ENCODE peak calls at places on chromosomes 12 and 14, in six cellular contexts. I, A, T, W, U and S are unnamed samples.

GRCh38 chr12:5220835-5221234 is 177.2 kb downstream of the KCNA5 start:
- DNase-seq in I (no peak), A (no peak), T (no peak), W (no peak), U (no peak), S (no peak)

GRCh38 chr12:95590775-95591174 is 39.5 kb upstream of the USP44 start:
- DNase-seq in I (no peak), A (no peak), T (no peak), W (no peak), U (no peak), S (no peak)

GRCh38 chr12:124159655-124160054 is 135.2 kb upstream of the RFLNA start:
- DNase-seq in I (no peak), A (no peak), T (peak; percentile 42), W (no peak), U (no peak), S (no peak)

GRCh38 chr14:29016050-29016900 is 249.7 kb downstream of the FOXG1 start:
- DNase-seq in I (no peak), A (no peak), T (peak; percentile 64), W (no peak), U (no peak), S (peak; percentile 18)

GRCh38 chr14:80940146-80940545 is 1.4 kb downstream of the CEP128 start:
- DNase-seq in I (no peak), A (no peak), T (no peak), W (no peak), U (no peak), S (no peak)

GRCh38 chr14:88004637-88005036 is 298 bp upstream of the GPR65 start:
- DNase-seq in I (no peak), A (no peak), T (no peak), W (no peak), U (no peak), S (no peak)

GRCh38 chr14:90419200-90419599 is 22.4 kb downstream of the CALM1 start:
- DNase-seq in I (peak; percentile 92), A (peak; percentile 67), T (peak; percentile 83), W (peak; percentile 82), U (no peak), S (peak; percentile 89)

GRCh38 chr12:52787324-52787996 is 8.5 kb downstream of the KRT3 start:
- DNase-seq in I (no peak), A (no peak), T (no peak), W (no peak), U (no peak), S (no peak)

GRCh38 chr14:76699209-76699608 is 62.1 kb upstream of the VASH1 start:
- DNase-seq in I (no peak), A (no peak), T (no peak), W (no peak), U (no peak), S (no peak)

GRCh38 chr12:71900091-71900490 is 38.6 kb upstream of the TPH2 start:
- DNase-seq in I (no peak), A (no peak), T (peak; percentile 3), W (no peak), U (no peak), S (no peak)

GRCh38 chr14:71206766-71207371 is 299.6 kb downstream of the PCNX1 start:
- DNase-seq in I (peak; percentile 17), A (peak; percentile 55), T (no peak), W (no peak), U (no peak), S (peak; percentile 81)

GRCh38 chr12:24864796-24865125 is 84.1 kb downstream of the BCAT1 start:
- DNase-seq in I (no peak), A (no peak), T (peak; percentile 89), W (no peak), U (no peak), S (no peak)

GRCh38 chr14:100076630-100077029 is 11.4 kb downstream of the EVL start:
- DNase-seq in I (peak; percentile 41), A (peak; percentile 35), T (no peak), W (peak; percentile 79), U (no peak), S (peak; percentile 32)

GRCh38 chr14:94995551-94995950 is 161.8 kb downstream of the DICER1 start:
- DNase-seq in I (no peak), A (no peak), T (no peak), W (no peak), U (no peak), S (no peak)

GRCh38 chr14:64891839-64892375 is 12.2 kb upstream of the SPTB start:
- DNase-seq in I (no peak), A (no peak), T (peak; percentile 66), W (no peak), U (no peak), S (peak; percentile 35)

GRCh38 chr12:26271889-26272492 is 76.6 kb downstream of the SSPN start:
- DNase-seq in I (peak; percentile 89), A (peak; percentile 82), T (peak; percentile 39), W (peak; percentile 76), U (no peak), S (peak; percentile 47)

GRCh38 chr12:57724936-57725740 is 13.4 kb downstream of the AGAP2 start:
- DNase-seq in I (no peak), A (no peak), T (peak; percentile 76), W (no peak), U (no peak), S (no peak)

GRCh38 chr14:102510616-102511520 is 1.3 kb upstream of the ANKRD9 start:
- DNase-seq in I (no peak), A (peak; percentile 55), T (peak; percentile 89), W (no peak), U (no peak), S (no peak)

GRCh38 chr12:107429006-107429698 is 256.4 kb upstream of the PWP1 start:
- DNase-seq in I (no peak), A (no peak), T (no peak), W (no peak), U (no peak), S (no peak)

GRCh38 chr14:103910262-103910935 is 17.9 kb upstream of the TDRD9 start:
- DNase-seq in I (peak; percentile 75), A (peak; percentile 78), T (peak; percentile 91), W (peak; percentile 81), U (peak; percentile 56), S (peak; percentile 94)

GRCh38 chr12:48758737-48759136 is 30.2 kb downstream of the ADCY6 start:
- DNase-seq in I (no peak), A (no peak), T (no peak), W (no peak), U (no peak), S (no peak)

GRCh38 chr12:10673660-10674384 is at the start of gene STYK1:
- DNase-seq in I (no peak), A (peak; percentile 34), T (no peak), W (peak; percentile 64), U (peak; percentile 70), S (peak; percentile 18)

DNA sequence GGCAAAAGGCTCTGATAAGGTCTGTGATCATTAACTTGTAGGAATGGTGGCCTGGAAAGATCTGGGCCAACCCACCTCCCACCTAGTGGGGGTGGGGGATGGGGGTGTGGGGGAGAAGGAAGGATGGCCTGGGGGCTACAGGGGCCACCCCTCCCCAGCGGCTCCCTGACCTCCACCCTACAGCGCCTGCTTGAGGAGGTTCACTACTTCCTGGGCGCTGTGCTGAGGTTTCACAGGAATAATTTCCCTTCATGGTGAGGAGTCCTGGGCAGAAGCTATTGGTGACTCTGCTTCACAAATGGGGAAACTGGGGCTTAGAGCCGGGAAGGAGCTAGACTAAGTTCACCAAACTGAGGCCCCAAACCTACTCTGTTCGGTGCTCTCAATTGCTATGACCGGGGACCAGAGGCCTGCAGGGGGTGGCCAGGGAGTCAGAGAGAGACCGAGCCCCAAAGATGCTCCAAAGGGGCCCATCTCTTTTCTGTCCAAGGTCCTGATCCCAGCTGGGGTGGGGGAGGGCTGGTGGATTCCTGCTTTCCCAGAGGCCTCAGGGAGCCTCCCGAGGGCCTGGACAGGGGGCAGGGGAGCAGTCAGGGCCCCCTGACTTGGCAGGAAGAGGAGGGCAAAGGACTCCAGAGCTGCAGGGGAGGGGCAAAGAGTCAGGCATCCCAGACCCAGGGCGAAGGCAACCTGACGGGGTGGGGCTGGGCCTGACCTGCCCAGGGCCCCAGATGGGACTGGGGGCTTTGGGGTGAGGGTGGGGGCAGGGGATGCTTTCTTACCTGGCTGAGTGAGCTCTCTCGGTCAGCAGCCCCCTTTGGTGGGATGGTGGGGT is 1.7 kb downstream of the HNF1A start:
- DNase-seq in I (no peak), A (no peak), T (no peak), W (no peak), U (no peak), S (no peak)
- H3K4me1 ChIP-seq in I (no peaks in the 10 kb centered on the region), A (no peaks in the 10 kb centered on the region), T (no peaks in the 10 kb centered on the region), W (no peaks in the 10 kb centered on the region), U (no peaks in the 10 kb centered on the region), S (no peaks in the 10 kb centered on the region)

DNA sequence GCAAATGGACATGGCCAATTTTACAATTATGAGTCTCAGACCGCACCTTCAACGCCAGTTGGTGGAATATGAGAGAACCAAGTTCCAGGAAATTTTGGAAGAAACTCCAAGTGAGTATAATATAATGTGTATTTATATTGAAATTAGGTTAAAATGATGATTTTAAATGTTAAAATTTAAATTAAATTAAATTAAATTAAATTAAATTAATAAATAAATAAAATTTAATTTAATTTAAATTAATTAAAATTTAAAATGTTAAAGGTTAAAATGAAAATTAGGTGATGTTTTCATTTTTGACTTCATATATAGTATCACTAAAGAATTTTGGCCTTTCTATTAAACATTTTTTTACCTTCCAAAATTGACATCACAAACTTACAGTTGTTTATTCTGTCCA is 21.0 kb downstream of the TCP11L2 start:
- DNase-seq in I (no peak), A (no peak), T (no peak), W (no peak), U (no peak), S (no peak)
- H3K4me1 ChIP-seq in I (no peaks in the 10 kb centered on the region), A (peaks cover 70% of the 10 kb centered on the region), T (no peaks in the 10 kb centered on the region), W (peaks cover 64% of the 10 kb centered on the region), U (no peaks in the 10 kb centered on the region), S (peaks cover 2% of the 10 kb centered on the region)

DNA sequence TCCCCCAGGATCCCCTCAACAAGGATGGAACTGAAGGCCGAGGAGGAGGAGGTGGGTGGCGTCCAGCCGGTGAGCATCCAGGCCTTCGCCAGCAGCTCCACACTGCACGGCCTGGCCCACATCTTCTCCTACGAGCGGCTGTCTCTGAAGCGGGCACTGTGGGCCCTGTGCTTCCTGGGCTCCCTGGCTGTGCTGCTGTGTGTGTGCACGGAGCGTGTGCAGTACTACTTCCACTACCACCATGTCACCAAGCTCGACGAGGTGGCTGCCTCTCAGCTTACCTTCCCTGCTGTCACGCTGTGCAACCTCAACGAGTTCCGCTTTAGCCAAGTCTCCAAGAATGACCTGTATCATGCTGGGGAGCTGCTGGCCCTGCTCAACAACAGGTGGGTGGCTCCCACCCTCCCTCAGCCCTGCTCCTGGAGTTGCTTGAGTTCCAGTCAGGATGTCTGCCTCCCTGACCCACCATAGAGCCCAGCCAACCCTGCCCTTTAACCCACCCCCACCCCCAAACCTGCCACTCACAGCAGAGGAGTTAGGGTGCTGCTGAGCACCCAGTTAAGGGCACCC is 1.4 kb downstream of the ASIC1 start:
- DNase-seq in I (no peak), A (no peak), T (no peak), W (no peak), U (no peak), S (no peak)
- H3K4me1 ChIP-seq in I (peaks cover 6% of the 10 kb centered on the region), A (peaks cover 22% of the 10 kb centered on the region), T (peaks cover 27% of the 10 kb centered on the region), W (no peaks in the 10 kb centered on the region), U (peaks cover 33% of the 10 kb centered on the region), S (peaks cover 11% of the 10 kb centered on the region)

GRCh38 chr14:82778008-82778407 is 1244.4 kb upstream of the SEL1L start:
- DNase-seq in I (no peak), A (no peak), T (no peak), W (no peak), U (no peak), S (no peak)
- H3K4me1 ChIP-seq in I (no peaks in the 10 kb centered on the region), A (no peaks in the 10 kb centered on the region), T (no peaks in the 10 kb centered on the region), W (no peaks in the 10 kb centered on the region), U (no peaks in the 10 kb centered on the region), S (no peaks in the 10 kb centered on the region)

GRCh38 chr12:116186482-116187157 is 90.9 kb downstream of the MED13L start:
- DNase-seq in I (no peak), A (no peak), T (peak; percentile 49), W (no peak), U (no peak), S (no peak)
- H3K4me1 ChIP-seq in I (no peaks in the 10 kb centered on the region), A (peaks cover 83% of the 10 kb centered on the region), T (peaks cover 22% of the 10 kb centered on the region), W (peaks cover 75% of the 10 kb centered on the region), U (peaks cover 35% of the 10 kb centered on the region), S (peaks cover 65% of the 10 kb centered on the region)

GRCh38 chr14:20623798-20624197 is 17.7 kb downstream of the OR6S1 start:
- DNase-seq in I (no peak), A (no peak), T (no peak), W (no peak), U (no peak), S (no peak)
- H3K4me1 ChIP-seq in I (peaks cover 5% of the 10 kb centered on the region), A (peaks cover 28% of the 10 kb centered on the region), T (no peaks in the 10 kb centered on the region), W (peaks cover 17% of the 10 kb centered on the region), U (peaks cover 42% of the 10 kb centered on the region), S (no peaks in the 10 kb centered on the region)